ENCODE peak calls at places on chromosomes 1 and 21, in nine cellular contexts. E is breast epithelium, F is kidney, V is heart right ventricle, T is astrocyte of the cerebellum, J is left ventricle myocardium inferior, X is tibial artery, B is kidney epithelial cell, D is mesothelial cell of epicardium. O is an unnamed sample.
A peak's percentile ranks its signal among the peaks of the same experiment; 100 is the strongest.

GRCh38 chr1:63936276-63936675 is 162.5 kb downstream of the ROR1 start:
- DNase-seq in T (no peak), X (no peak), D (no peak), J (no peak), F (no peak), B (no peak), V (no peak), E (no peak), O (no peak)

GRCh38 chr1:186152227-186152944 is 222.7 kb downstream of the TPR start:
- DNase-seq in B (peak; percentile 19), E (peak; percentile 31), X (no peak), F (no peak), D (peak; percentile 41), J (no peak), V (no peak), T (peak; percentile 43), O (peak; percentile 86)

GRCh38 chr1:224430511-224431113 is 4.0 kb downstream of the WDR26 start:
- DNase-seq in F (no peak), V (no peak), E (no peak), T (peak; percentile 55), B (no peak), J (no peak), D (no peak), X (no peak), O (no peak)

GRCh38 chr1:74505133-74505532 is 7.3 kb downstream of the LRRC53 start:
- DNase-seq in B (no peak), V (peak; percentile 14), X (no peak), E (no peak), T (no peak), D (no peak), F (no peak), J (no peak), O (no peak)

GRCh38 chr1:155081472-155082300 is 3.0 kb downstream of the EFNA3 start:
- DNase-seq in D (no peak), X (no peak), F (peak; percentile 73), T (no peak), J (no peak), E (no peak), B (no peak), V (peak; percentile 23), O (no peak)

GRCh38 chr1:16075337-16076002 is 2.0 kb upstream of the FAM131C start:
- DNase-seq in J (peak; percentile 65), F (no peak), X (peak; percentile 57), B (no peak), T (no peak), D (no peak), V (peak; percentile 67), E (peak; percentile 61), O (no peak)

GRCh38 chr1:147527941-147528936 is 13.1 kb upstream of the BCL9 start:
- DNase-seq in B (no peak), V (no peak), T (no peak), F (no peak), J (no peak), E (no peak), X (no peak), D (no peak), O (no peak)

GRCh38 chr1:246907472-246907871 is 24.3 kb downstream of the AHCTF1 start:
- DNase-seq in F (no peak), D (no peak), E (no peak), X (no peak), T (peak; percentile 47), J (no peak), B (peak; percentile 19), V (no peak), O (no peak)

GRCh38 chr21:41121785-41122415 is 46.1 kb upstream of the BACE2 start:
- DNase-seq in D (no peak), V (peak; percentile 73), X (peak; percentile 94), B (peak; percentile 23), T (peak; percentile 76), F (peak; percentile 82), J (peak; percentile 79), E (peak; percentile 90), O (no peak)

GRCh38 chr1:160607051-160608032 is 28.0 kb upstream of the CD84 start:
- DNase-seq in B (peak; percentile 53), D (no peak), T (peak; percentile 63), V (no peak), X (peak; percentile 28), E (peak; percentile 44), J (no peak), F (no peak), O (no peak)

GRCh38 chr1:43152866-43153265 is 19.2 kb downstream of the EBNA1BP2 start:
- DNase-seq in X (no peak), F (no peak), D (no peak), J (no peak), E (no peak), B (no peak), T (no peak), V (no peak), O (no peak)

GRCh38 chr1:186212574-186213224 is 162.4 kb downstream of the TPR start:
- DNase-seq in T (peak; percentile 94), D (no peak), E (peak; percentile 21), X (no peak), B (peak; percentile 65), F (no peak), J (no peak), V (no peak), O (no peak)

GRCh38 chr1:227490478-227490877 is 72.9 kb upstream of the ZNF678 start:
- DNase-seq in E (no peak), J (no peak), B (no peak), X (no peak), F (no peak), D (no peak), T (no peak), V (no peak), O (no peak)

GRCh38 chr1:178503849-178504248 is 7.1 kb upstream of the CLEC20A start:
- DNase-seq in F (no peak), V (no peak), T (no peak), D (no peak), X (peak; percentile 3), B (no peak), E (no peak), J (no peak), O (no peak)

GRCh38 chr1:40740039-40740991 is 43.3 kb upstream of the KCNQ4 start:
- DNase-seq in F (no peak), X (no peak), B (no peak), V (no peak), E (no peak), D (no peak), J (no peak), T (no peak), O (no peak)

GRCh38 chr1:98965394-98965793 is 39.3 kb downstream of the PLPPR5 start:
- DNase-seq in T (no peak), E (no peak), F (no peak), X (no peak), B (no peak), D (no peak), V (no peak), J (no peak), O (no peak)

GRCh38 chr1:18639335-18640055 is 8.8 kb downstream of the PAX7 start:
- DNase-seq in J (no peak), F (no peak), V (no peak), B (no peak), E (no peak), T (no peak), X (no peak), D (no peak), O (no peak)

DNA sequence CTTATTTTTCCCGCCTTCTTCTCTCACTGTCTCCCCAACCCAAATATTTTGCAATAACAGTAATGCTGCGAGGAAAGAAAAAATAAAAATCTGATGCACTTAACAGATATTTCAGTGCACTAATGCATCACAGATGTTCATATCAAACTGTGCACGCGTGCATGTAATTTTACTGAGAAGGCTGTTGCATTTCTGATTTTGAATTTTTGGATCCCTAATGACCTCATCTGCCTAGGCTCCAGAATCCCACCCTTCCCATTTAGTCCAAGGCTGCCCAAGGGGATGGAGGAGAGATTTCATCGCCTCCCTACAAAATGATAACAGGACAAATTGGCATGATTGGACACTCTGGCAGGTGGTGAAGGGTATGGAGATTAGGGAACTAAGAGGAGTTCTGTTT is 5.5 kb downstream of the TRABD2B start:
- DNase-seq in D (no peak), X (no peak), T (no peak), E (no peak), B (no peak), F (no peak), V (no peak), J (no peak), O (no peak)
- TF ChIP-seq CTCF in D (no peak), X (no peak), T (no peak), E (no peak), B (no peak), F (no peak), V (no peak), J (no peak), O (no peak)

GRCh38 chr1:202105571-202106339 is 17.0 kb upstream of the GPR37L1 start:
- DNase-seq in T (no peak), D (no peak), E (peak; percentile 57), X (no peak), B (peak; percentile 80), F (peak; percentile 87), J (no peak), V (peak; percentile 18), O (no peak)
- TF ChIP-seq CTCF in T (no peak), D (no peak), E (no peak), X (no peak), B (no peak), F (no peak), J (no peak), V (no peak), O (no peak)

DNA sequence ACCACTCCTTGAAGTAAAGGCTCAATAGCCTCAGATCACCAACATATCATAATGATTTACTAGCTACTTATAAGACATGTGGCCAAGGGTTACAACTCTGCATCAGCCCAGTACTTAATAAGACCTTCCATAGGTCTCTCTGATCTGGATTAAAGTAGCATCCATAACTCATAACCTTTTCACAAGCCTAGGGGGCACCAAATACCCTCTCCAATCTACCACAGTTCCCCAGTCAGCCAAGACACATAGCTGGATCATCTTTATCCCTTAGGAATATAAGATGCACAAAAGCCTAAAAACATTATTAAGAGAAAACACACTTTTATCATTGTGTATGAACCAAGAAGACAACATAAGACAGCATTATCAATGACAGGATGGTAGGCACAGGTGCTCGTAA is 22.1 kb downstream of the SSX2IP start:
- DNase-seq in J (no peak), V (no peak), X (no peak), B (no peak), T (no peak), F (no peak), E (no peak), D (no peak), O (no peak)
- TF ChIP-seq CTCF in J (peak; percentile 31), V (peak; percentile 22), X (peak; percentile 40), B (no peak), T (peak; percentile 29), F (peak; percentile 3), E (no peak), D (no peak), O (no peak)

DNA sequence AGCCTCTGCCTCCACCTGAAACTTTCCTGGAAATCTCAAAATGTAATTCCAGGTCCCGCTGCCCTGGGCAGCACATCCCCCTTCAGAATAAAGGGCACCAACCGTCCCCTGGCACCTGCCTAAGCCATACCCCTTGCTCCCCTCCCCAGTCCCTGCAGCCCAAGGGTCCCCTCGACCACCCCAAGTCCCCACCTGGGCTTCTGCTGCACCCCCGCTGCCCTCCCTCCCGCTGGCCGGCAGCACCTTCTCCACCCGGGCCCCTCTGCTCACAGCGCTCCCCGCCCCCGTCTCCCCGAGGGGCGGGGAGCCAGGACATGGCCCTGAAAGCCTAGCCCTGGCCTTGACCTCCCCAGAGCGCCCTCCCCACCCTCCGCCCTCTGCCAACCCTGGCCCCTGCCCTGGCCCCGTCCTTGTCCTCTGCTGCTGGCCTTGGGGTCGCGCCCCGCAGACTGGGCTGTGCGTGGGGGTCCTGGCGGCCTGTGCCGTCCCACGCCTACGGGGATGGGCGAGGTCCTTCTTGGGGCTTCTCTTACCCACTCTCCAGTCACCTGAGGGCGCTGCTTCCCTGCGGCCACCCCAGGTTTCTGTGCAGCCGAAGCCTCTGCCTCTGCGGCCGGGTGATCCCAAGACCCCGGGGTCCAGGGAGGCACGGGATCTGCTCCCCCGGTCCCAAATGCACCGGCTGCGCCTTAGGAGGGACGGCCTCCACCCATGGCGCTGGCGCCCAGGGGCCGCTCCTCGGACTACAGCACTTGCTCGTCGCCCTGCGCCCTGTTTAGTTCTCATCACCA is 41.7 kb downstream of the WDR4 start:
- DNase-seq in F (peak; percentile 64), J (peak; percentile 13), V (no peak), E (no peak), B (no peak), D (no peak), X (no peak), T (no peak), O (peak; percentile 81)
- TF ChIP-seq CTCF in F (no peak), J (no peak), V (no peak), E (no peak), B (no peak), D (no peak), X (no peak), T (no peak), O (no peak)

O was measured in osteocyte.